ENCODE peak calls at places on chromosomes 16 and 17, in seven cellular contexts. E is IMR-90, O is cardiac muscle cell, T is colonic mucosa, F is left ventricle myocardium inferior, I is endodermal cell, W is testis. C is an unnamed sample.

GRCh38 chr16:30667361-30667905 is 9.2 kb downstream of the FBRS start:
- DNase-seq in F (no peak), E (no peak), W (no peak), O (no peak), T (no peak), I (no peak), C (no peak)

GRCh38 chr17:43791589-43791988 is 11.4 kb downstream of the CFAP97D1 start:
- DNase-seq in E (peak), I (peak), O (peak), W (peak), T (no peak), F (no peak), C (no peak)

GRCh38 chr17:40553694-40554534 is 11.4 kb downstream of the CCR7 start:
- DNase-seq in O (peak), F (peak), T (peak), W (peak), I (peak), E (peak), C (no peak)

GRCh38 chr16:57628008-57628781 is at the start of gene ADGRG1:
- DNase-seq in T (peak), I (peak), O (peak), E (peak), F (peak), W (peak), C (no peak)

GRCh38 chr17:32626371-32626770 is 139.6 kb downstream of the CDK5R1 start:
- DNase-seq in O (no peak), F (no peak), T (no peak), I (no peak), E (no peak), W (no peak), C (no peak)

GRCh38 chr16:68786685-68787418 is 49.8 kb downstream of the CDH1 start:
- DNase-seq in F (no peak), O (peak), E (peak), I (no peak), T (no peak), W (peak), C (no peak)

GRCh38 chr16:7319514-7319913 is 13.1 kb upstream of the RBFOX1 start:
- DNase-seq in I (no peak), E (no peak), F (no peak), W (no peak), O (no peak), T (no peak), C (no peak)

GRCh38 chr16:30340621-30341020 is 14.5 kb downstream of the CD2BP2 start:
- DNase-seq in E (no peak), O (no peak), T (peak), I (no peak), F (no peak), W (no peak), C (no peak)

GRCh38 chr17:7114241-7114874 is at the start of gene ASGR2:
- DNase-seq in O (no peak), F (no peak), I (no peak), W (no peak), T (no peak), E (no peak), C (no peak)

GRCh38 chr16:66936889-66937554 is 1.7 kb downstream of the CES2 start:
- DNase-seq in F (no peak), W (no peak), I (no peak), O (no peak), T (no peak), E (no peak), C (no peak)

GRCh38 chr17:56142325-56142724 is 10.9 kb upstream of the ANKFN1 start:
- DNase-seq in W (no peak), O (no peak), F (no peak), T (no peak), E (peak), I (no peak), C (no peak)

GRCh38 chr17:2059125-2059836 is 4.4 kb downstream of the HIC1 start:
- DNase-seq in O (no peak), E (no peak), W (no peak), T (no peak), I (no peak), F (no peak), C (no peak)

GRCh38 chr17:43548689-43549379 is 2.7 kb upstream of the ETV4 start:
- DNase-seq in E (no peak), O (no peak), T (no peak), I (peak), W (no peak), F (no peak), C (no peak)

GRCh38 chr17:56593073-56593740 is at the start of gene NOG:
- DNase-seq in I (peak), O (peak), W (peak), F (peak), E (peak), T (peak), C (peak)

GRCh38 chr17:835263-835662 is 53.1 kb downstream of the MRM3 start:
- DNase-seq in T (no peak), E (peak), W (no peak), F (no peak), I (peak), O (peak), C (no peak)

GRCh38 chr17:41019415-41019814 is 7.6 kb downstream of the KRTAP1-5 start:
- DNase-seq in F (no peak), O (no peak), T (no peak), I (no peak), W (no peak), E (no peak), C (no peak)

GRCh38 chr16:1778200-1779179 is 3.9 kb downstream of the SPSB3 start:
- DNase-seq in O (no peak), E (no peak), I (no peak), F (no peak), W (no peak), T (no peak), C (no peak)

GRCh38 chr16:79609861-79610260 is 9.3 kb upstream of the MAF start:
- DNase-seq in F (no peak), T (no peak), O (no peak), E (no peak), W (no peak), I (no peak), C (no peak)

GRCh38 chr16:89970011-89970410 is 21.5 kb downstream of the DEF8 start:
- DNase-seq in E (no peak), O (no peak), F (no peak), T (no peak), W (no peak), I (no peak), C (no peak)
- H3K4me3 ChIP-seq in E (no peak), O (no peak), F (no peak), T (no peak), W (no peak), I (no peak), C (no peak)

DNA sequence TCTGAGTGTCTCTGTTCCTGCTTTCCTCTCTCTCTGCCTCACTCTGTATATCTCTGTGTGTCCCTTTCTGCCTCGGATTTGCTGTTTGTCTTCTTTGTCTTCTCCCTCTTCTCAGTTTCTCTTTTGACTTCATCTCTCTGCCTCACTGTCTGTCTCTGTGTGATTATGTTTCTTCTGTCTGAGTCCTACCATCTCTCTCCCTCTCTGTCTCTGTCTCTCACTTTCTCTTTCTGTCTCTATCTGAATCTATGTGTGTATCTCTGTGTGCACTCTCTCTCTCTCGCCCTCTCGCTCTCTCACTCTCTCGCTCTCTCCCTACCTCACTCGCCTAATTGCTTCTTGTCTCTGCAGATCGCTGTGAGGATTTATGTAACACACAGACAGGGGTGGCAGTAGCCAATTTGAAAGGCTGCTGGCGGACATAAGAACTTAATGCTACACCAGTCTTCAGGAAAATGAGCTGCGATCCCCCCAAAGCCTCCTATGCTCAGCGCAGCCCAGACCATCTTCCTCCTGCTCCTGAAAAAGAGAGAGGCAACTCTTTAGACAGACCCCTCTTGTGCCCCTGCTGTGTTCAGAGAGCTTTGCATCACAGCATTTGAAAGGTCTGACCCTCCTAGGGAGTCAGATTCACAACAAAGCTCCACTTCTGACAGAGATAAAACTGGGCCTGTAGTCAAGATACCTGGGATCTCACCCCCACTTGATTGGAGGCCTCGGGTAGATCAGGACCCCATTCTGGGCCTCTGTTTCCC is 140.9 kb downstream of the CCT6B start:
- DNase-seq in I (peak), O (no peak), W (no peak), T (no peak), E (no peak), F (no peak), C (no peak)
- H3K4me3 ChIP-seq in I (no peak), O (no peak), W (no peak), T (no peak), E (no peak), F (no peak), C (no peak)

DNA sequence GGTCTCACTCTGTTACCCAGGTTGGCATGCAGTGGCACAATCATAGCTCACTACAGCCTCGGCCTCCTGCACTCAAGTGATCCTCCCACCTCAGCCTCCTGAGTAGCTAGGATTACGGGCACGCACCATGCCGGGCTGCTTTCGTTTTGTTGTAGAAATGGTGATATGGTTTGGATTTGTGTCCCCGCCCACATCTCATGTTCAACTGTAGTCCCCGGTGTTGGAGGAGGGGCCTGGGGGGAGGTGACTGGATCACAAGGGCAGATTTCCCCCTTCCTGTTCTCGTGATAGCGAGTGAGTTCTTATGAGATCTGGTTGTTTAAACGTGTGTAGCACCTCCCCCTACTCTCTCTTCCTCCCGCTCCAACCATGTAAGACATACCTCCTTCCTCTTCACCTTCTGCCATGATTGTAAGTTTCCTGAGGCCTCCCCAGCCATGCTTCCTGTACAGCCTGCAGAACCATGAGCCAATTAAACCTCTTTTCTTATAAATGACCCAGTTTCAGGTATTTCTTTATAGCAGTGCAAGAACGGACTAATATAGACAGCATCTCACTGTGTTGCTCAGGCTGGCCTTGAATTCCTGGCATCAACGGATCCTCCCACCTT is 6.0 kb downstream of the PDZD9 start:
- DNase-seq in O (no peak), I (no peak), F (no peak), W (no peak), T (no peak), E (no peak), C (no peak)
- H3K4me3 ChIP-seq in O (no peak), I (no peak), F (no peak), W (no peak), T (no peak), E (no peak), C (no peak)

DNA sequence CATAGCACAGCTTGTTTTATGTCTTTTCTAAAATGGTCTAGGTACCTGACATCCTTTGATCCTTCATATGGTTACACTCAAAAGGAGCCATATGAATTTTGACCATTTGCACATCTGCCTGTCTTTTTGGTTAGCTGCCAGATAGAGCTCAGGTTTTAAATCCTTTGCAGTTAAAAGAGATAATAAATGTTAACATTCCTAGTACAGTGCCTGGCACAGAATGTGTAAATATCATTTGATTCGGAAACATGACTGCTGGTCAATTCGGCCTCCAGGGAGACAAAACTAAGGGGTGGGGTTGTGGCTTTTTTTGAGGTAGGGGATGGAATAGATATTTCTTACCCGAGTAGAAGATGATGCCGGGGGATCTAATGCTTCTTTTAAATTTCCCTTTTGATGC is 64.2 kb downstream of the FTO start:
- DNase-seq in F (no peak), I (no peak), O (peak), W (no peak), E (peak), T (no peak), C (no peak)
- H3K4me3 ChIP-seq in F (no peak), I (no peak), O (no peak), W (no peak), E (no peak), T (no peak), C (no peak)

GRCh38 chr16:76176153-76176552 is 101.0 kb upstream of the CNTNAP4 start:
- DNase-seq in F (no peak), I (no peak), T (no peak), E (no peak), W (no peak), O (no peak), C (no peak)

GRCh38 chr16:76182092-76182635 is 95.0 kb upstream of the CNTNAP4 start:
- DNase-seq in F (no peak), I (no peak), O (no peak), T (no peak), W (no peak), E (no peak), C (no peak)

GRCh38 chr16:76175718-76176117 is 101.5 kb upstream of the CNTNAP4 start:
- DNase-seq in F (no peak), I (no peak), E (no peak), O (no peak), T (no peak), W (no peak), C (no peak)

DNA sequence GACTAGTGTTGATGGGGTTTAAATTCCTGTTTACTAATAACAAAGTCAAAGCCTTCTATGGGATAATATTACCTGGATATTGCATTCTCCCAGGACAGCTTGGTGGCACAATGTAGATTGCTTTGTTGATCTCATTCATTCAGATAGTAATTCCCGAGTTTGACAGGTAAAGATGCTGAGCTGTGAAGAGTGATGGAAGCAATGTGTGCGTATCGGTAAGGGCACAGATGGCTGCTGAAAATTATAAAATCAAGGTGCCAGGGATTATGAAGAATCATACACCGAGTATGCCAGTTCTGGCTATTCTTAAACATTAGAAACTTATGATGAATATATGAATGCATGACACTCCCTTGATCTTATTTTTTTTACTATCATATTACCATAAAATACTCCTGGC is 100.6 kb upstream of the CNTNAP4 start:
- DNase-seq in I (no peak), F (no peak), O (no peak), T (no peak), E (no peak), W (no peak), C (no peak)
- H3K4me3 ChIP-seq in I (no peak), F (no peak), O (no peak), T (no peak), E (no peak), W (no peak), C (no peak)

GRCh38 chr16:23148166-23148512 is 1.1 kb downstream of the USP31 start:
- DNase-seq in T (no peak), E (no peak), W (no peak), I (no peak), F (no peak), O (no peak), C (no peak)
- H3K4me3 ChIP-seq in T (peak), E (peak), W (peak), I (peak), F (peak), O (peak), C (peak)

GRCh38 chr17:50564916-50565315 is 4.4 kb downstream of the CACNA1G start:
- DNase-seq in I (no peak), O (peak), W (peak), E (peak), F (peak), T (peak), C (no peak)

GRCh38 chr17:50561796-50562195 is 1.3 kb downstream of the CACNA1G start:
- DNase-seq in O (no peak), T (no peak), I (no peak), F (no peak), E (no peak), W (no peak), C (no peak)

GRCh38 chr17:50562266-50563094 is 2.0 kb downstream of the CACNA1G start:
- DNase-seq in E (no peak), T (no peak), I (peak), W (no peak), F (no peak), O (no peak), C (peak)

GRCh38 chr17:50560931-50561750 is 626 bp downstream of the CACNA1G start:
- DNase-seq in T (no peak), F (no peak), O (no peak), W (no peak), E (no peak), I (peak), C (no peak)

GRCh38 chr17:50563095-50563511 is 2.6 kb downstream of the CACNA1G start:
- DNase-seq in E (no peak), I (no peak), T (no peak), W (no peak), O (no peak), F (no peak), C (no peak)
- H3K4me3 ChIP-seq in E (no peak), I (no peak), T (no peak), W (no peak), O (peak), F (no peak), C (no peak)

C was measured in CD4-positive, CD25-positive, alpha-beta regulatory T cell.